ENCODE peak calls at places on chromosome 22, in seven cellular contexts. J is mucosa of descending colon, T is sigmoid colon, N is esophagus squamous epithelium, X is endothelial cell of umbilical vein, Y is tibial artery, Z is GM23338. R is an unnamed sample. For H3K4me1 and H3K36me3, the result is how much of the 10 kb centered on the place peaks cover.

GRCh38 chr22:27686534-27686933 is 115.0 kb downstream of the MN1 start:
- DNase-seq in J (peak), T (peak), N (no peak), X (peak), Y (peak), Z (no peak), R (peak)

GRCh38 chr22:50714631-50715179 is 23.3 kb upstream of the ACR start:
- DNase-seq in J (no peak), T (no peak), N (no peak), X (no peak), Y (no peak), Z (no peak), R (no peak)

GRCh38 chr22:37640591-37641250 is 1.3 kb downstream of the SH3BP1 start:
- DNase-seq in J (peak), T (no peak), N (no peak), X (no peak), Y (no peak), Z (no peak), R (no peak)

GRCh38 chr22:37639070-37639760 is at the start of gene SH3BP1:
- DNase-seq in J (peak), T (no peak), N (no peak), X (no peak), Y (peak), Z (peak), R (peak)

GRCh38 chr22:44731357-44731970 is 20.9 kb upstream of the ARHGAP8 start:
- DNase-seq in J (no peak), T (no peak), N (no peak), X (no peak), Y (no peak), Z (no peak), R (no peak)

GRCh38 chr22:44130076-44130711 is 50.5 kb upstream of the PARVG start:
- DNase-seq in J (no peak), T (peak), N (no peak), X (no peak), Y (peak), Z (no peak), R (no peak)

GRCh38 chr22:44797181-44797720 is 44.9 kb downstream of the ARHGAP8 start:
- DNase-seq in J (no peak), T (no peak), N (no peak), X (no peak), Y (no peak), Z (no peak), R (no peak)

GRCh38 chr22:36588285-36588684 is 59.3 kb upstream of the EIF3D start:
- DNase-seq in J (no peak), T (no peak), N (no peak), X (no peak), Y (no peak), Z (no peak), R (no peak)

GRCh38 chr22:31497148-31497938 is 1.0 kb downstream of the SFI1 start:
- DNase-seq in J (no peak), T (no peak), N (no peak), X (no peak), Y (no peak), Z (no peak), R (no peak)

GRCh38 chr22:37274380-37274862 is 7.9 kb upstream of the CYTH4 start:
- DNase-seq in J (peak), T (peak), N (no peak), X (no peak), Y (peak), Z (no peak), R (peak)

GRCh38 chr22:47382164-47382890 is 619.9 kb downstream of the TBC1D22A start:
- DNase-seq in J (no peak), T (peak), N (no peak), X (no peak), Y (peak), Z (no peak), R (no peak)

GRCh38 chr22:46587492-46588278 is 32.5 kb upstream of the GRAMD4 start:
- DNase-seq in J (peak), T (no peak), N (no peak), X (no peak), Y (peak), Z (no peak), R (no peak)

GRCh38 chr22:49599039-49599438 is 228.6 kb downstream of the BRD1 start:
- DNase-seq in J (no peak), T (peak), N (no peak), X (no peak), Y (peak), Z (no peak), R (no peak)

GRCh38 chr22:36417281-36417686 is 29.5 kb upstream of the MYH9 start:
- DNase-seq in J (peak), T (no peak), N (no peak), X (no peak), Y (no peak), Z (peak), R (no peak)

GRCh38 chr22:35218079-35218478 is 39.2 kb upstream of the HMGXB4 start:
- DNase-seq in J (no peak), T (no peak), N (no peak), X (no peak), Y (no peak), Z (no peak), R (no peak)

GRCh38 chr22:37741312-37741795 is 44.5 kb downstream of the TRIOBP start:
- DNase-seq in J (peak), T (peak), N (no peak), X (no peak), Y (peak), Z (peak), R (peak)

GRCh38 chr22:43168416-43169309 is 17.3 kb downstream of the TSPO start:
- DNase-seq in J (no peak), T (no peak), N (no peak), X (no peak), Y (no peak), Z (no peak), R (no peak)

GRCh38 chr22:39444937-39445465 is 11.8 kb upstream of the MGAT3 start:
- DNase-seq in J (no peak), T (no peak), N (no peak), X (no peak), Y (no peak), Z (no peak), R (no peak)
- H3K4me1 ChIP-seq in J (under half), T (under half), N (half or more), X (under half), Y (under half), Z (under half), R (under half)

GRCh38 chr22:41664490-41664889 is 24.2 kb downstream of the SNU13 start:
- DNase-seq in J (no peak), T (no peak), N (no peak), X (no peak), Y (no peak), Z (no peak), R (no peak)
- H3K36me3 ChIP-seq in J (under half), T (under half), N (half or more), X (under half), Y (half or more), Z (under half), R (under half)

DNA sequence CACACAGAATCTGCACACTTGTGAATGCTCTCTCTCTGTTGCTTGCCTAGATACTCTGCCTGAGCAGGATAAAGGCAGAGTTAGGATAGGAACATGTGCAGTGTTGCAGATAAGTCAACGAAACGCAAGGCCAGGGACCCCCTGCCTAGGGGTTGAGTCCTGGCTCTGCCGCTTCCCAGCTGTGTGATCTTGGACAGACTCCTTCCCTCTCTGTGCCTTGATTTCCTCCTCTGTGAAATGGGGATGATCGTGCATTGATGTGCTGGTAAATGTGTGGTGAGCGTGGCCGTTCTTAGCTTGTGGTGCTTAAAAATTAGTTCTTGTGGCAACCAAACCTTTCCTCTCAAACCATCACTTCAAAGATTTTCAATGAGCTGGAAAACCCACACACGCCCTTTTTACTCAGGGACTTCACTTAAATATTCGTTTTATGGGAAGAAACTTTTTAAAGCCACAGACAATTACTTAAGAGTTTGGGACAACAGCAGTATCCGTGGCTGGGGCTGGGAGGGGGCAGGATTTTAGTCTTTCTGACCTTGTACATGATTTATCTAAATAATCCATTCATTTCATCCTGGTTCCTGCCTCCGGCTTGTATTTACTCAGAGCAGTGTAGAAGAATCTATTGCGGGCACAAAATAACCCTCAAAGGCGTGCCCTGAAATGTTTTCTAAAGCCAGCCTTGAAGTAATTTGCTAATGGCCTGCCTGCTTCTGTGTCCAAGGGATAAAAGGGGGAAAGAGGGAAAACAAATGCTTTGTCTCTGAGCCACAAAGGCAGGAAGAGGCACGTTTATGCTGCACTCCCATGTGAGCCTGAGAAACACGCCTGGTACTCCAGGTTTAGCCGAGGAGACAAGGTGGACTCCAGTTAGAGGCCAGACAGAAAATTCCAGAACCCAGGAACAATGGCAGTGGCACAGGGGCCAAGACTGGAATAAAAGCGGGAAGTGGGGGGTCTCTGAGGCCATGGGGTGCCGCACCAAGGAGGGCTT is 85.0 kb upstream of the CRYBB3 start:
- DNase-seq in J (peak), T (no peak), N (no peak), X (peak), Y (no peak), Z (no peak), R (no peak)
- H3K4me1 ChIP-seq in J (under half), T (under half), N (half or more), X (half or more), Y (half or more), Z (under half), R (under half)

DNA sequence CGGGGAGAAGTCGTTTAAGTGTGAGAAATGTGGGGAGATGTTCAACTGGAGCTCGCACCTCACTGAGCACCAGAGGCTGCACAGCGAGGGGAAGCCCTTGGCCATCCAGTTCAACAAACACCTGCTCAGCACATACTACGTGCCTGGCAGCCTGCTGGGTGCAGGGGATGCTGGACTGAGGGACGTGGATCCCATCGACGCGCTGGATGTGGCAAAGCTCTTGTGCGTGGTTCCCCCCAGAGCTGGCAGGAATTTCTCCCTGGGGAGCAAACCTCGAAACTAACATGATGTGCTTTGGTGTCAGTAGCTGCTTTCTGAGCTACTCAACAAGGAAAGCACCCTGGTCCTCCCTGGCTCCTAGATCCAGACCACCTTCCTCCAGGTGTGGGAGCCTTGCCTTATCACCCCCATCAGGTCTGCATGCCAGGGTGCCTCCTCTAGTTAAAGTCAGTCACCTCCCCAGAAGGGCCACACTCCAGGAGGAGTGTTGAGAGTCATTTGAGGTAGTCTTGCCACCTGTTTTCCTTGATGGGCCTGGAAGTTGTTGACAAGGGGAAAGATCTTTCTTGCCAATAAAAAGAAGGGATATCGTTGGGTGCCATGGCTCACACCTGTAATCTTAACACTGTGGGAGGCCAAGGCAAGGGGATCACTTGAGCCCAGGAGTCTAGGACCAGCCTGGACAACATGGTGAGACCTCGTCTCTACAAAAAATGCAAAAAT is 12.9 kb downstream of the ZNF74 start:
- DNase-seq in J (no peak), T (no peak), N (no peak), X (no peak), Y (peak), Z (no peak), R (no peak)
- H3K36me3 ChIP-seq in J (under half), T (under half), N (half or more), X (under half), Y (under half), Z (under half), R (under half)

R was measured in psoas muscle.